ENCODE peak calls at places on chromosomes 4 and X, in eight cellular contexts. N, S, F, C, B, V, E and L are unnamed samples.

GRCh38 chr4:2930135-2930805 is 32.9 kb downstream of the NOP14 start:
- DNase-seq in V (no peak), C (no peak), E (no peak), F (peak; percentile 63), N (peak; percentile 12), S (no peak), B (no peak), L (no peak)

GRCh38 chr4:80362578-80363181 is 27.1 kb downstream of the CFAP299 start:
- DNase-seq in F (no peak), S (no peak), N (no peak), B (peak; percentile 64), E (peak; percentile 5), C (peak; percentile 53), V (peak; percentile 29), L (peak; percentile 57)

GRCh38 chrX:153692611-153693156 is 5.0 kb downstream of the SLC6A8 start:
- DNase-seq in N (peak; percentile 52), C (no peak), F (no peak), V (no peak), B (no peak), S (no peak), E (no peak), L (no peak)

GRCh38 chrX:10486373-10486772 is 134.0 kb downstream of the MID1 start:
- DNase-seq in C (peak; percentile 81), S (peak; percentile 35), V (no peak), E (peak; percentile 46), N (peak; percentile 10), F (no peak), B (peak; percentile 73), L (peak; percentile 75)

GRCh38 chr4:86613734-86614133 is 19.6 kb downstream of the PTPN13 start:
- DNase-seq in B (peak; percentile 23), N (no peak), V (no peak), C (no peak), F (no peak), E (no peak), S (no peak), L (no peak)

GRCh38 chr4:99826016-99826415 is 9.4 kb downstream of the DAPP1 start:
- DNase-seq in N (no peak), V (no peak), S (no peak), C (no peak), E (no peak), B (no peak), F (no peak), L (no peak)

GRCh38 chrX:1912193-1912592 is 297.3 kb downstream of the ASMT start:
- DNase-seq in B (no peak), V (no peak), E (no peak), N (no peak), F (no peak), C (no peak), S (no peak), L (no peak)

GRCh38 chr4:185395255-185395955 is at the start of gene LRP2BP:
- DNase-seq in V (no peak), S (no peak), N (no peak), B (no peak), C (peak; percentile 97), F (no peak), E (peak; percentile 79), L (peak; percentile 94)

GRCh38 chr4:171812377-171813194 is 618 bp upstream of the GALNTL6 start:
- DNase-seq in S (no peak), F (no peak), C (no peak), V (peak; percentile 3), B (peak; percentile 6), N (no peak), E (no peak), L (no peak)

GRCh38 chr4:138182838-138183426 is 59.2 kb downstream of the SLC7A11 start:
- DNase-seq in N (no peak), B (peak; percentile 91), F (no peak), C (peak; percentile 89), S (peak; percentile 16), E (peak; percentile 21), V (peak; percentile 63), L (peak; percentile 85)

GRCh38 chrX:19070555-19070994 is 51.7 kb downstream of the ADGRG2 start:
- DNase-seq in V (no peak), N (no peak), E (no peak), F (no peak), S (no peak), B (no peak), C (no peak), L (no peak)

GRCh38 chr4:5256416-5256815 is 205.1 kb downstream of the STK32B start:
- DNase-seq in F (no peak), N (no peak), E (no peak), V (no peak), C (no peak), B (no peak), S (no peak), L (no peak)

GRCh38 chrX:46576458-46576857 is 2.9 kb downstream of the CHST7 start:
- DNase-seq in F (peak; percentile 64), V (peak; percentile 61), C (peak; percentile 42), E (no peak), B (no peak), S (no peak), N (peak; percentile 12), L (no peak)

GRCh38 chrX:115889121-115889890 is 281.2 kb upstream of the AGTR2 start:
- DNase-seq in F (no peak), C (no peak), E (no peak), V (no peak), B (no peak), S (no peak), N (no peak), L (no peak)

GRCh38 chrX:49042581-49043219 is 457 bp downstream of the TFE3 start:
- DNase-seq in C (no peak), S (no peak), N (peak; percentile 14), F (peak; percentile 71), E (no peak), B (peak; percentile 9), V (no peak), L (no peak)

GRCh38 chr4:7904942-7905341 is 34.7 kb downstream of the AFAP1 start:
- DNase-seq in V (peak; percentile 91), E (peak; percentile 83), S (peak; percentile 62), F (no peak), C (peak; percentile 97), B (peak; percentile 96), N (no peak), L (peak; percentile 97)

GRCh38 chr4:158530391-158530790 is 8.7 kb downstream of the RXFP1 start:
- DNase-seq in S (no peak), E (no peak), B (peak; percentile 21), C (no peak), N (no peak), V (no peak), F (no peak), L (no peak)
- TF ChIP-seq CTCF in S (no peak), E (no peak), B (no peak), C (no peak), N (no peak), V (no peak), F (no peak), L (no peak)

DNA sequence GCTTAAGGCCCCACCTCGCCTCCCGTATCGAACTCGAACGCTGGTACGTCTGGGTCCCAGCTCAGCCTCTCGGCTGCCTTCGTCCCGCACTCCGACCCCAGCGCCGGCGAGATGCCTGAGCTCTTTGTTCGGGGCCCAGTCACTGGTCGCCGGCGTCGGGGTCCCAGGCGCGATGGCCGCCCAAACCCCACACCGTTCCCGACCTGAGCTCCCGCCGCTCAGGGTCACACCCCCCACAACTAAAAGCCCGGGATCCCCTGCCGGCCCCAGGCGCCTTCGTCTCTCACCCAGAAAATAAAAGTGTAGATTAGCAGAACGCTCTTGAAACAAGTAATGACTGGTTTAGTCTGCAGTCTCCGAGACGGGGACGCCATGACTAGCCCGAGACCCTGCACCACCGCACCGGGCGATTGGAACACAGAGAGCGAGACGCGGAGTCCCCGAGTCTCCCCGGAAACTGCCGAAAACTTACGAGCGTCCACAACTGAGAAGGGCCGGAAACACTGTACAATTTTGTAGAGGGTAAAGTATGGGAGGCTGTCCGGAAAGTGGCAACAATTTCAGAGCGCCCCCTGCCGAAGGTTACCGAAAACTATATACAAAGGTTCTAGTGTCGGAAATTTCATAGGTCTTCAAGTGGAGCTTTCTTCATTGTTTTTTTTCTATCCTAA is at the start of gene TSPAN6:
- DNase-seq in N (peak; percentile 60), F (peak; percentile 83), E (peak; percentile 42), S (peak; percentile 50), B (peak; percentile 92), C (peak; percentile 91), V (peak; percentile 93), L (peak; percentile 88)
- H3K4me3 ChIP-seq in N (peak within 1 kb of the TSS; percentile 69), F (peak within 1 kb of the TSS; percentile 64), E (peak within 1 kb of the TSS; percentile 71), S (peak within 1 kb of the TSS; percentile 68), B (peak within 1 kb of the TSS; percentile 70), C (peak within 1 kb of the TSS; percentile 64), V (peak within 1 kb of the TSS; percentile 60), L (peak within 1 kb of the TSS; percentile 72)

GRCh38 chr4:41745292-41746024 is 3.1 kb downstream of the PHOX2B start:
- DNase-seq in N (no peak), F (no peak), S (no peak), C (no peak), B (no peak), E (no peak), V (no peak), L (no peak)

GRCh38 chr4:41747230-41748055 is 1.1 kb downstream of the PHOX2B start:
- DNase-seq in S (no peak), V (no peak), E (no peak), F (no peak), N (no peak), C (no peak), B (no peak), L (no peak)

GRCh38 chr4:41746440-41747229 is 1.9 kb downstream of the PHOX2B start:
- DNase-seq in V (no peak), F (no peak), C (no peak), N (no peak), E (no peak), S (no peak), B (no peak), L (no peak)

GRCh38 chr4:41744572-41745291 is 3.8 kb downstream of the PHOX2B start:
- DNase-seq in C (no peak), B (no peak), F (no peak), N (no peak), V (no peak), E (no peak), S (no peak), L (no peak)

GRCh38 chr4:41746025-41746439 is 2.5 kb downstream of the PHOX2B start:
- DNase-seq in B (no peak), V (no peak), N (no peak), E (no peak), C (no peak), F (no peak), S (no peak), L (no peak)
- TF ChIP-seq CTCF in B (no peak), V (no peak), N (no peak), E (no peak), C (no peak), F (no peak), S (no peak), L (no peak)

GRCh38 chrX:119997570-119997969 is 54.0 kb upstream of the NKAP start:
- DNase-seq in E (no peak), F (no peak), B (no peak), S (no peak), N (no peak), C (no peak), V (no peak), L (no peak)

GRCh38 chrX:120001787-120002186 is 58.2 kb upstream of the NKAP start:
- DNase-seq in N (no peak), C (no peak), S (no peak), E (no peak), B (no peak), F (no peak), V (no peak), L (no peak)

GRCh38 chrX:119996600-119997524 is 53.3 kb upstream of the NKAP start:
- DNase-seq in E (no peak), N (no peak), V (no peak), F (no peak), B (no peak), C (no peak), S (no peak), L (no peak)

GRCh38 chrX:119999087-119999634 is 55.6 kb upstream of the NKAP start:
- DNase-seq in S (no peak), B (no peak), N (no peak), V (no peak), E (no peak), F (no peak), C (no peak), L (no peak)

GRCh38 chrX:120000490-120001246 is 57.1 kb upstream of the NKAP start:
- DNase-seq in E (no peak), N (no peak), S (no peak), C (no peak), V (no peak), F (no peak), B (peak; percentile 5), L (no peak)
- H3K4me3 ChIP-seq in E (no peak overlapping the region), N (no peak overlapping the region), S (no peak overlapping the region), C (no peak overlapping the region), V (no peak overlapping the region), F (no peak overlapping the region), B (no peak overlapping the region), L (no peak overlapping the region)